ENCODE peak calls at places on chromosomes 12 and 14, in six cellular contexts. E is HepG2; K is cardiac muscle cell; M is left ventricle myocardium inferior; X is DND-41; P is CD8-positive, alpha-beta T cell. S is an unnamed sample. For H3K9me3, the result is how much of the 10 kb centered on the place peaks cover.

GRCh38 chr12:56221233-56221756 is 427 bp downstream of the RNF41 start:
- DNase-seq in E (no peak), K (peak), M (peak), X (no peak), P (no peak), S (no peak)

GRCh38 chr14:74299061-74299545 is 3.6 kb downstream of the ABCD4 start:
- DNase-seq in E (no peak), K (no peak), M (no peak), X (no peak), P (no peak), S (no peak)

GRCh38 chr12:116773276-116773731 is 35.2 kb downstream of the RNFT2 start:
- DNase-seq in E (peak), K (no peak), M (no peak), X (no peak), P (no peak), S (no peak)

GRCh38 chr12:50056629-50056976 is 793 bp upstream of the ASIC1 start:
- DNase-seq in E (no peak), K (no peak), M (no peak), X (no peak), P (no peak), S (no peak)

GRCh38 chr12:28966049-28966778 is 182.9 kb upstream of the FAR2 start:
- DNase-seq in E (no peak), K (no peak), M (peak), X (no peak), P (no peak), S (peak)

GRCh38 chr12:104715562-104716182 is 242.4 kb downstream of the SLC41A2 start:
- DNase-seq in E (no peak), K (no peak), M (no peak), X (peak), P (no peak), S (no peak)

GRCh38 chr12:110001596-110001995 is 2.4 kb downstream of the ANKRD13A start:
- DNase-seq in E (no peak), K (no peak), M (no peak), X (no peak), P (no peak), S (no peak)

GRCh38 chr12:79887912-79888311 is 47.0 kb downstream of the PPP1R12A start:
- DNase-seq in E (no peak), K (no peak), M (no peak), X (no peak), P (no peak), S (no peak)

GRCh38 chr14:91317381-91318313 is 73.1 kb upstream of the GPR68 start:
- DNase-seq in E (no peak), K (no peak), M (peak), X (peak), P (peak), S (peak)

GRCh38 chr12:127811988-127812387 is 455.0 kb upstream of the TMEM132C start:
- DNase-seq in E (no peak), K (peak), M (peak), X (no peak), P (no peak), S (no peak)

GRCh38 chr12:31337952-31338351 is 12.0 kb upstream of the SINHCAF start:
- DNase-seq in E (peak), K (no peak), M (no peak), X (no peak), P (no peak), S (no peak)

GRCh38 chr14:90692061-90692460 is 124.2 kb downstream of the TTC7B start:
- DNase-seq in E (no peak), K (no peak), M (no peak), X (no peak), P (no peak), S (no peak)

GRCh38 chr12:48818831-48819590 is 715 bp downstream of the CACNB3 start:
- DNase-seq in E (no peak), K (peak), M (no peak), X (no peak), P (peak), S (no peak)

GRCh38 chr14:93654599-93654998 is 133.7 kb downstream of the PRIMA1 start:
- DNase-seq in E (no peak), K (no peak), M (no peak), X (no peak), P (no peak), S (no peak)

GRCh38 chr14:93643676-93644075 is 144.6 kb downstream of the PRIMA1 start:
- DNase-seq in E (no peak), K (no peak), M (no peak), X (no peak), P (no peak), S (no peak)

GRCh38 chr14:93643127-93643526 is 145.2 kb downstream of the PRIMA1 start:
- DNase-seq in E (no peak), K (no peak), M (no peak), X (no peak), P (no peak), S (no peak)

GRCh38 chr14:93648440-93649168 is 139.7 kb downstream of the PRIMA1 start:
- DNase-seq in E (peak), K (peak), M (no peak), X (no peak), P (no peak), S (no peak)
- TF ChIP-seq CTCF in E (peak), K (no peak), M (peak), X (peak), P (no peak), S (no peak)

GRCh38 chr14:106846218-106846617 is 1319.8 kb downstream of the TMEM121 start:
- DNase-seq in E (no peak), K (no peak), M (no peak), X (no peak), P (no peak), S (no peak)
- H3K9me3 ChIP-seq in E (under half), K (under half), M (under half), X (under half), P (under half), S (under half)

GRCh38 chr14:97295108-97295710 is 498.0 kb downstream of the VRK1 start:
- DNase-seq in E (no peak), K (no peak), M (no peak), X (no peak), P (no peak), S (no peak)

GRCh38 chr14:97298775-97299174 is 501.6 kb downstream of the VRK1 start:
- DNase-seq in E (no peak), K (no peak), M (no peak), X (no peak), P (no peak), S (no peak)

GRCh38 chr14:97301931-97302559 is 504.9 kb downstream of the VRK1 start:
- DNase-seq in E (no peak), K (no peak), M (no peak), X (no peak), P (no peak), S (no peak)

GRCh38 chr14:97298331-97298730 is 501.1 kb downstream of the VRK1 start:
- DNase-seq in E (no peak), K (no peak), M (no peak), X (no peak), P (no peak), S (no peak)

DNA sequence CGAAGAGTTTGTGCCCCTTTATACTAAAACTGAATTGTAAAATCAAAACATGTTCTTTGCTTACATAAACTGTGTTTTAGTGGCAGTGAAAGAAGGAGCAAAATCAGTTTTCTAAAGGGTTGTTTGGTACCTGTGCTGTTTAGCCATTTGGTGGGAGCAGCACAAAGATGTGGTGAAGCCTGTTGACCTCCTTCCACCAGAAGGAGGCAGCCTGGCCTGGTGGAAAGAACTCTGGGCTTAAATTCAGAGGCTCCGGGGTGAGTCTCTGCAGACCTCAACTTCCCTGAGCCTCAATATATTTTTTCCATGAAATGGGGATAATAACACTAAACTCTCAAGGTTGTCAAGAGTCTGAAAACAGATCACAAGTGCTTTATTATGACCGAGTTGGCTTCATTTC is 502.5 kb downstream of the VRK1 start:
- DNase-seq in E (no peak), K (peak), M (no peak), X (no peak), P (no peak), S (no peak)
- TF ChIP-seq CTCF in E (peak), K (no peak), M (no peak), X (peak), P (no peak), S (no peak)

DNA sequence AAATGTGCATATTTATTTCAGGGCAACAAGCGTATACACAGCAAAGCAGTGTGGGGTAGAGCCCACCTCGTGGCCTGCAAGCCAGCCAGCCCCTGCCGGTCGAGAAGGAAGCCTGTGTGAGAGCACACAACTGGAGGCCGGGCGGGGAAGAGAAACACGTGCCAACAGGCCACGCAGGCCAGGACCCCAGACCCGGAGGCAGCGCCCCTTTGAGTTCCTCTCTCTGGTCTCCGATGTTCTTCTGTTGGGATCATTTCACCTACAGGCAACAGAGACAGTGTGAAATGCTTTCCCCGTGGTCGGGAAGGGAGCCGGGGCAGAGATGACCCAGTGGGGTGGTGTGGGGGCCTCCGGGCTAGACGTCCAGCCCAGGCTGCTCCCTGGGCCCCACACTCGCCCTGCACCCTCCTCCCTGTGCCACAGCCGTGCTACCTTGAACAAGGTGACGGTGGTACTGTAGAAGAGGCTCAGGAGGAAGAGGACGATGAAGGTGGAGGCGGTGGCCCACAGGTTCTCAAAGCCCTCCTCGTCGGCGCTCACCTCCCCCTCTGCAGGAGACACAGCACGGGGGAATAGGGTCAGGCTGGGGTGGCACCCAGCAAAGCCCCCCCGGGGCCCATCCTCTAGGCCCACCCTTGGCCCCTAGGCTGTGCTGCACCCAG is 325.5 kb downstream of the TMEM121 start:
- DNase-seq in E (no peak), K (no peak), M (no peak), X (no peak), P (no peak), S (peak)
- H3K9me3 ChIP-seq in E (under half), K (under half), M (under half), X (under half), P (under half), S (under half)

S was measured in left lung.